ENCODE peak calls at places on chromosomes 5 and 9, in nine cellular contexts. One of them, this sample, is unnamed.

GRCh38 chr5:170540276-170540675 is 36.5 kb downstream of the KCNIP1 start:
- DNase-seq in H9: no peak
- DNase-seq in CD8-positive, alpha-beta memory T cell: no peak
- DNase-seq in HepG2: no peak
- DNase-seq in stomach: no peak
- DNase-seq in kidney: no peak
- DNase-seq in tibial artery: peak
- DNase-seq in A673: no peak
- DNase-seq in K562: no peak
- DNase-seq in this sample: no peak

GRCh38 chr9:99184073-99184426 is 37.7 kb downstream of the ALG2 start:
- DNase-seq in H9: no peak
- DNase-seq in CD8-positive, alpha-beta memory T cell: no peak
- DNase-seq in HepG2: no peak
- DNase-seq in stomach: no peak
- DNase-seq in kidney: peak
- DNase-seq in tibial artery: peak
- DNase-seq in A673: no peak
- DNase-seq in K562: no peak
- DNase-seq in this sample: no peak

GRCh38 chr5:87246046-87246445 is 21.6 kb upstream of the RASA1 start:
- DNase-seq in H9: no peak
- DNase-seq in CD8-positive, alpha-beta memory T cell: no peak
- DNase-seq in HepG2: no peak
- DNase-seq in stomach: no peak
- DNase-seq in kidney: no peak
- DNase-seq in tibial artery: no peak
- DNase-seq in A673: no peak
- DNase-seq in K562: no peak
- DNase-seq in this sample: no peak

GRCh38 chr9:120478208-120478607 is 101.8 kb downstream of the CDK5RAP2 start:
- DNase-seq in H9: no peak
- DNase-seq in CD8-positive, alpha-beta memory T cell: no peak
- DNase-seq in HepG2: no peak
- DNase-seq in stomach: no peak
- DNase-seq in kidney: no peak
- DNase-seq in tibial artery: no peak
- DNase-seq in A673: no peak
- DNase-seq in K562: no peak
- DNase-seq in this sample: no peak

GRCh38 chr9:124079176-124079925 is 67.8 kb downstream of the LHX2 start:
- DNase-seq in H9: no peak
- DNase-seq in CD8-positive, alpha-beta memory T cell: no peak
- DNase-seq in HepG2: peak
- DNase-seq in stomach: no peak
- DNase-seq in kidney: no peak
- DNase-seq in tibial artery: no peak
- DNase-seq in A673: peak
- DNase-seq in K562: no peak
- DNase-seq in this sample: no peak

GRCh38 chr5:42599106-42599505 is 157.5 kb upstream of the CCDC152 start:
- DNase-seq in H9: no peak
- DNase-seq in CD8-positive, alpha-beta memory T cell: no peak
- DNase-seq in HepG2: no peak
- DNase-seq in stomach: no peak
- DNase-seq in kidney: no peak
- DNase-seq in tibial artery: no peak
- DNase-seq in A673: no peak
- DNase-seq in K562: no peak
- DNase-seq in this sample: no peak

GRCh38 chr5:54689411-54690251 is 172.1 kb downstream of the SNX18 start:
- DNase-seq in H9: no peak
- DNase-seq in CD8-positive, alpha-beta memory T cell: no peak
- DNase-seq in HepG2: no peak
- DNase-seq in stomach: no peak
- DNase-seq in kidney: no peak
- DNase-seq in tibial artery: no peak
- DNase-seq in A673: no peak
- DNase-seq in K562: no peak
- DNase-seq in this sample: no peak

GRCh38 chr5:109399092-109399759 is 10.5 kb downstream of the PJA2 start:
- DNase-seq in H9: no peak
- DNase-seq in CD8-positive, alpha-beta memory T cell: no peak
- DNase-seq in HepG2: no peak
- DNase-seq in stomach: no peak
- DNase-seq in kidney: no peak
- DNase-seq in tibial artery: no peak
- DNase-seq in A673: no peak
- DNase-seq in K562: no peak
- DNase-seq in this sample: no peak

GRCh38 chr9:34891386-34891785 is 66.7 kb upstream of the PHF24 start:
- DNase-seq in H9: no peak
- DNase-seq in CD8-positive, alpha-beta memory T cell: no peak
- DNase-seq in HepG2: no peak
- DNase-seq in stomach: no peak
- DNase-seq in kidney: no peak
- DNase-seq in tibial artery: no peak
- DNase-seq in A673: no peak
- DNase-seq in K562: no peak
- DNase-seq in this sample: no peak

GRCh38 chr5:127967323-127967982 is 116.1 kb upstream of the SLC12A2 start:
- DNase-seq in H9: no peak
- DNase-seq in CD8-positive, alpha-beta memory T cell: no peak
- DNase-seq in HepG2: no peak
- DNase-seq in stomach: no peak
- DNase-seq in kidney: no peak
- DNase-seq in tibial artery: no peak
- DNase-seq in A673: no peak
- DNase-seq in K562: no peak
- DNase-seq in this sample: no peak
- H3K27ac ChIP-seq in H9: no peak
- H3K27ac ChIP-seq in CD8-positive, alpha-beta memory T cell: no peak
- H3K27ac ChIP-seq in HepG2: no peak
- H3K27ac ChIP-seq in stomach: peak
- H3K27ac ChIP-seq in kidney: no peak
- H3K27ac ChIP-seq in tibial artery: no peak
- H3K27ac ChIP-seq in A673: no peak
- H3K27ac ChIP-seq in K562: no peak
- H3K27ac ChIP-seq in this sample: no peak

GRCh38 chr9:108272350-108272899 is 583.4 kb downstream of the ACTL7B start:
- DNase-seq in H9: peak
- DNase-seq in CD8-positive, alpha-beta memory T cell: no peak
- DNase-seq in HepG2: peak
- DNase-seq in stomach: peak
- DNase-seq in kidney: peak
- DNase-seq in tibial artery: no peak
- DNase-seq in A673: peak
- DNase-seq in K562: peak
- DNase-seq in this sample: no peak
- H3K27ac ChIP-seq in H9: no peak
- H3K27ac ChIP-seq in CD8-positive, alpha-beta memory T cell: no peak
- H3K27ac ChIP-seq in HepG2: no peak
- H3K27ac ChIP-seq in stomach: peak
- H3K27ac ChIP-seq in kidney: peak
- H3K27ac ChIP-seq in tibial artery: no peak
- H3K27ac ChIP-seq in A673: no peak
- H3K27ac ChIP-seq in K562: no peak
- H3K27ac ChIP-seq in this sample: peak

DNA sequence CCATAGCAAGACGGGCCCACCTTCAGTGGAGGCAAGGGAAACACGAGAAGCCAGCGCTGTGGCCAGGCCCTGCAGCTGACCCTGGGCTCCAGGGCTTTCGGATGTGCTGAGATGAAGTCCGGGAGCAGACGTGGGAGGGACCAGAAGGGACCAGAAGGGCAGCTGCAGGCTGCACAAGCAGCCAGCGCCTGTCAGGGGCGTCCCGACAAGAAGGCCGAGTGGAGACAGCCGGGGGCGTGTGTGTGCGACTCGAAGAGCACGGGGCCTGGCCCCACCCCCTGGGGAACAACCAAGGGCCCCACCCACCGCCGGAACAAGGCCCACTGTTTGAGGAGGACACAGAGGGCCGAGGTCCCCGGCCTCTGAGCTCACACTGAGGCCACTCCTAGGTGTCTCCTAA is 31.4 kb downstream of the SLC12A7 start:
- DNase-seq in H9: no peak
- DNase-seq in CD8-positive, alpha-beta memory T cell: no peak
- DNase-seq in HepG2: no peak
- DNase-seq in stomach: no peak
- DNase-seq in kidney: no peak
- DNase-seq in tibial artery: no peak
- DNase-seq in A673: no peak
- DNase-seq in K562: peak
- DNase-seq in this sample: no peak
- H3K27ac ChIP-seq in H9: no peak
- H3K27ac ChIP-seq in CD8-positive, alpha-beta memory T cell: no peak
- H3K27ac ChIP-seq in HepG2: no peak
- H3K27ac ChIP-seq in stomach: no peak
- H3K27ac ChIP-seq in kidney: no peak
- H3K27ac ChIP-seq in tibial artery: no peak
- H3K27ac ChIP-seq in A673: no peak
- H3K27ac ChIP-seq in K562: no peak
- H3K27ac ChIP-seq in this sample: no peak

GRCh38 chr5:119367502-119368237 is 11.9 kb downstream of the TNFAIP8 start:
- DNase-seq in H9: no peak
- DNase-seq in CD8-positive, alpha-beta memory T cell: no peak
- DNase-seq in HepG2: peak
- DNase-seq in stomach: no peak
- DNase-seq in kidney: no peak
- DNase-seq in tibial artery: no peak
- DNase-seq in A673: no peak
- DNase-seq in K562: no peak
- DNase-seq in this sample: no peak

GRCh38 chr5:119366537-119366874 is 10.7 kb downstream of the TNFAIP8 start:
- DNase-seq in H9: no peak
- DNase-seq in CD8-positive, alpha-beta memory T cell: no peak
- DNase-seq in HepG2: no peak
- DNase-seq in stomach: no peak
- DNase-seq in kidney: no peak
- DNase-seq in tibial artery: no peak
- DNase-seq in A673: no peak
- DNase-seq in K562: no peak
- DNase-seq in this sample: no peak

GRCh38 chr5:119368238-119368630 is 12.4 kb downstream of the TNFAIP8 start:
- DNase-seq in H9: no peak
- DNase-seq in CD8-positive, alpha-beta memory T cell: peak
- DNase-seq in HepG2: no peak
- DNase-seq in stomach: no peak
- DNase-seq in kidney: no peak
- DNase-seq in tibial artery: no peak
- DNase-seq in A673: no peak
- DNase-seq in K562: no peak
- DNase-seq in this sample: no peak

GRCh38 chr5:119363936-119364335 is 8.1 kb downstream of the TNFAIP8 start:
- DNase-seq in H9: no peak
- DNase-seq in CD8-positive, alpha-beta memory T cell: no peak
- DNase-seq in HepG2: no peak
- DNase-seq in stomach: no peak
- DNase-seq in kidney: no peak
- DNase-seq in tibial artery: no peak
- DNase-seq in A673: no peak
- DNase-seq in K562: no peak
- DNase-seq in this sample: no peak

GRCh38 chr5:119365847-119366536 is 10.2 kb downstream of the TNFAIP8 start:
- DNase-seq in H9: no peak
- DNase-seq in CD8-positive, alpha-beta memory T cell: no peak
- DNase-seq in HepG2: no peak
- DNase-seq in stomach: no peak
- DNase-seq in kidney: no peak
- DNase-seq in tibial artery: no peak
- DNase-seq in A673: no peak
- DNase-seq in K562: no peak
- DNase-seq in this sample: no peak
- H3K27ac ChIP-seq in H9: no peak
- H3K27ac ChIP-seq in CD8-positive, alpha-beta memory T cell: no peak
- H3K27ac ChIP-seq in HepG2: no peak
- H3K27ac ChIP-seq in stomach: peak
- H3K27ac ChIP-seq in kidney: no peak
- H3K27ac ChIP-seq in tibial artery: peak
- H3K27ac ChIP-seq in A673: no peak
- H3K27ac ChIP-seq in K562: no peak
- H3K27ac ChIP-seq in this sample: peak

This sample was measured in epithelial cell of prostate.